ENCODE peak calls at places on chromosomes 11 and 22, in four cellular contexts. One of them, this sample, is unnamed.

GRCh38 chr11:76598426-76598839 is 72.1 kb downstream of the LRRC32 start:
- DNase-seq in mucosa of descending colon: no peak
- DNase-seq in SK-N-SH: peak
- DNase-seq in HCT116: peak
- DNase-seq in this sample: peak

GRCh38 chr11:64100345-64100744 is 64.6 kb downstream of the FLRT1 start:
- DNase-seq in HCT116: no peak
- DNase-seq in SK-N-SH: no peak
- DNase-seq in mucosa of descending colon: no peak
- DNase-seq in this sample: no peak

GRCh38 chr22:37848587-37849088 is 581 bp upstream of the EIF3L start:
- DNase-seq in mucosa of descending colon: peak
- DNase-seq in HCT116: peak
- DNase-seq in SK-N-SH: peak
- DNase-seq in this sample: no peak

GRCh38 chr22:40247976-40248375 is 70.3 kb downstream of the TNRC6B start:
- DNase-seq in mucosa of descending colon: no peak
- DNase-seq in SK-N-SH: no peak
- DNase-seq in HCT116: no peak
- DNase-seq in this sample: no peak

GRCh38 chr11:89604281-89604680 is 105.8 kb upstream of the TRIM77 start:
- DNase-seq in SK-N-SH: no peak
- DNase-seq in HCT116: no peak
- DNase-seq in mucosa of descending colon: no peak
- DNase-seq in this sample: no peak

GRCh38 chr11:115257286-115258077 is 246.7 kb downstream of the CADM1 start:
- DNase-seq in HCT116: no peak
- DNase-seq in SK-N-SH: no peak
- DNase-seq in mucosa of descending colon: no peak
- DNase-seq in this sample: no peak

GRCh38 chr11:6251120-6251733 is 8.4 kb upstream of the CCKBR start:
- DNase-seq in mucosa of descending colon: peak
- DNase-seq in HCT116: peak
- DNase-seq in SK-N-SH: peak
- DNase-seq in this sample: no peak

GRCh38 chr22:23399367-23400285 is 180.5 kb downstream of the IGLL1 start:
- DNase-seq in SK-N-SH: no peak
- DNase-seq in HCT116: no peak
- DNase-seq in mucosa of descending colon: no peak
- DNase-seq in this sample: no peak

GRCh38 chr11:126391970-126392637 is 36.6 kb downstream of the ST3GAL4 start:
- DNase-seq in mucosa of descending colon: no peak
- DNase-seq in HCT116: no peak
- DNase-seq in SK-N-SH: no peak
- DNase-seq in this sample: no peak

GRCh38 chr11:84549221-84549620 is 1077.9 kb downstream of the DLG2 start:
- DNase-seq in mucosa of descending colon: no peak
- DNase-seq in HCT116: no peak
- DNase-seq in SK-N-SH: no peak
- DNase-seq in this sample: no peak
- H3K4me3 ChIP-seq in mucosa of descending colon: no peak
- H3K4me3 ChIP-seq in HCT116: no peak
- H3K4me3 ChIP-seq in SK-N-SH: no peak
- H3K4me3 ChIP-seq in this sample: no peak

GRCh38 chr22:43183496-43184263 is 3.3 kb downstream of the TTLL12 start:
- DNase-seq in mucosa of descending colon: no peak
- DNase-seq in HCT116: no peak
- DNase-seq in SK-N-SH: no peak
- DNase-seq in this sample: no peak
- TF ChIP-seq CTCF in mucosa of descending colon: no peak
- TF ChIP-seq CTCF in HCT116: no peak
- TF ChIP-seq CTCF in SK-N-SH: no peak
- TF ChIP-seq CTCF in this sample: no peak

DNA sequence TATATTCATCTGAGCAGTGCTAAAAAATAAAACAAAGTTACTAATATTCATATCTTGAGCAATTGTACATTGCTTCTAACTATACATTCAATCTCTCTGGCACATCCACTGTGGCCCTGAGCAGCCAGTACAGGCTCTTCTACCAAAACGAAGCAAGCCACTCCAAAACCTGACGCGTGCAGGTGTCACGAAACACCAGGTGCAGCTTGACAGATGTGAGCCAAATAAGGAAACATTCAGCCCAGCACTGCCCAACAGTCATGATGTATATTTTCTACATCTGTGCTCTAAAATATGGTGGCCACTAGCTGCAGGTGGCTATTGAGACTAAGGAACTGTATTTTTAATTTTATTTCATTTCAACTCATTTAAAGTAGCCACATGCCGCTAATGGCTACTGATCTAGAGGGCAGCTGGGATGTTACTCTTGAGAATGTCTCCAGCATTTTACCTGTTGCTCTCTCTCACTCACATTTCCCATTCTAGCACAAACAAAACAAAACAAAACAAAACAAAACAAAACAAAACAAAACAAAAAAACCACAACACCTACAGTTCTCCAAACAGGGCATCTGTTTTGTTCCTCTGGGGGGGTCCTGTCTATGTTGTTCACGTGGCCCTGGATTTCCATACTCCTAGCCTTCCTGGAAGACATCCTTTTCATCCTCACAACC is 77.7 kb downstream of the LARGE1 start:
- DNase-seq in SK-N-SH: no peak
- DNase-seq in HCT116: no peak
- DNase-seq in mucosa of descending colon: no peak
- DNase-seq in this sample: no peak
- H3K4me3 ChIP-seq in SK-N-SH: no peak
- H3K4me3 ChIP-seq in HCT116: no peak
- H3K4me3 ChIP-seq in mucosa of descending colon: no peak
- H3K4me3 ChIP-seq in this sample: no peak

DNA sequence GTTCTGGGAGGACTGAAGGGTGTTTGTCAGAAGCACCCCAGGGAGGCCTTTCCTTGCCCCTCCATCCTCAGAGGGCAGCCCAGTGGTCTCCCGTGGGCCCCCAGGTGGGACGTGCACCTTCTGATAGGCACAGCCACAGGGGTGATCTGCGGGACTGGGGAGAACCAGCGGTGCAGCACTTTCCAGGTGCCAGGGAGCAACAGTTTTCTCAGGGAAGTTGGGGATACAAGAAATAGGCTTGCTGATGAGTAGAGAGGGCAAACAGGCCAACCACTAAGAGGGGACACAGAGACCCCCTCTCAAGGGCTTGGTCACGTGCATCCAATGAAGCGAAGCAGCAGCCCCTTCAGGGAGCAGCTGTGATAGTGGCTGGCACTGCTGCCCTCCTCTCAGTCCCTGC is 107.1 kb upstream of the BID start:
- DNase-seq in HCT116: no peak
- DNase-seq in SK-N-SH: no peak
- DNase-seq in mucosa of descending colon: no peak
- DNase-seq in this sample: no peak
- TF ChIP-seq CTCF in HCT116: no peak
- TF ChIP-seq CTCF in SK-N-SH: no peak
- TF ChIP-seq CTCF in mucosa of descending colon: no peak
- TF ChIP-seq CTCF in this sample: no peak

GRCh38 chr11:61104963-61105362 is 2.7 kb downstream of the CD5 start:
- DNase-seq in mucosa of descending colon: no peak
- DNase-seq in HCT116: no peak
- DNase-seq in SK-N-SH: no peak
- DNase-seq in this sample: no peak

GRCh38 chr11:61106906-61107470 is 4.7 kb downstream of the CD5 start:
- DNase-seq in HCT116: no peak
- DNase-seq in mucosa of descending colon: no peak
- DNase-seq in SK-N-SH: no peak
- DNase-seq in this sample: no peak

GRCh38 chr11:61102667-61103491 is 590 bp downstream of the CD5 start:
- DNase-seq in mucosa of descending colon: no peak
- DNase-seq in SK-N-SH: no peak
- DNase-seq in HCT116: no peak
- DNase-seq in this sample: no peak

GRCh38 chr11:61106296-61106695 is 4.0 kb downstream of the CD5 start:
- DNase-seq in mucosa of descending colon: no peak
- DNase-seq in HCT116: no peak
- DNase-seq in SK-N-SH: no peak
- DNase-seq in this sample: no peak

DNA sequence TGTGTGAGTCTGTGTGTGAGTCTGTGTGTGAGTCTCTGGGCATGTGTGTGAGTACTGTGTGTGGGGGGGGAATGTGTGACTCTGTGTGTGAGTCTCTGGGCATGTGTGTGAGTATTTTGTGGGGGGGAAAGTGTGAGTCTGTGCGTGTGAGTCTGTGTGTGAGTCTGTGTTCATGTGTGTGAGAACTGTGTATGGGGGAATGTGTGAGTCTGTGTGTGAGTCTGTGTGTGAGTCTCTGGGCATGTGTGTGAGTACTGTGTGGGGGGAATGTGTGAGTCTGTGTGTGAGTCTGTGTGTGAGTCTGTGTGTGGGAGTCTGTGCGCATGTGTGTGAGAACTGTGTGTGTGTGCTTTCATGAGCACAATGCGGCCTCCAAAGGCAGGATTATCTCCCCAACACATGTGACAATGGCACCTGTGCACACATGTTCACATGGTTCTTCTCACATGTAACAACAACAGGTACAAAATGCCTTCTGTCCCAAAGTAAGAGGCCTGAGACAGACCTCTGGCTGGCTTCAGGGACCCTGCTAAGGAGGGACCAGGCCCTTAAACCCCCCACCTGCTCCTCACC is 1.6 kb downstream of the CD5 start:
- DNase-seq in mucosa of descending colon: no peak
- DNase-seq in SK-N-SH: no peak
- DNase-seq in HCT116: no peak
- DNase-seq in this sample: no peak
- H3K4me3 ChIP-seq in mucosa of descending colon: no peak
- H3K4me3 ChIP-seq in SK-N-SH: no peak
- H3K4me3 ChIP-seq in HCT116: no peak
- H3K4me3 ChIP-seq in this sample: no peak

GRCh38 chr22:20016734-20017621 is at the start of gene ARVCF:
- DNase-seq in mucosa of descending colon: peak
- DNase-seq in SK-N-SH: peak
- DNase-seq in HCT116: peak
- DNase-seq in this sample: peak
- TF ChIP-seq CTCF in mucosa of descending colon: no peak
- TF ChIP-seq CTCF in SK-N-SH: no peak
- TF ChIP-seq CTCF in HCT116: peak
- TF ChIP-seq CTCF in this sample: no peak

DNA sequence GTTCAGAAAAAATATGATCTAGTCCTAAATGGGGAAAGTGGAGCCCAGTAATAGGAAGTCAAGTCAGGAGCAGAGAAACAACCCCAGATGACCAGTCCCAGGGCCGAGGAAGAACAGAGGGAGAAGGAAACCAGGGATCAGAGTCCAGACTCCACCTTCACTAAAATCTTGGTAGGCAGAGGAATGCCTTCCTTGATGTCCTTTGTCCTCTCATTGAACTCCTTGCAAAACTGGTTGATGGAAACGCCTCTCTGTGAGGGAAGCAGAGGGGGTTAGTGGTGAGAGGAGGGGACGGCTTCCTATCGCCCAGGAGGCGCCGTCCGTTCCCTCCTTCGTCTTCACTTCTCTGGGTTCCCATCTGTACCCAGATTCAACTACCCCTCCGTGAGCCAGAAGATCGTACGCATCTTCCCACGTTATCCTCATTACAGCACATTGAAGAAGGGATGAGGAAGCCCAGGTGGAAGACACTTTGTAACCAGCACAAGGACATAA is 592 bp downstream of the MRPL11 start:
- DNase-seq in mucosa of descending colon: no peak
- DNase-seq in HCT116: no peak
- DNase-seq in SK-N-SH: no peak
- DNase-seq in this sample: no peak
- H3K4me3 ChIP-seq in mucosa of descending colon: peak
- H3K4me3 ChIP-seq in HCT116: peak
- H3K4me3 ChIP-seq in SK-N-SH: peak
- H3K4me3 ChIP-seq in this sample: peak

GRCh38 chr11:131692961-131693360 is 322.5 kb downstream of the NTM start:
- DNase-seq in HCT116: no peak
- DNase-seq in mucosa of descending colon: no peak
- DNase-seq in SK-N-SH: no peak
- DNase-seq in this sample: no peak

GRCh38 chr11:131692151-131692550 is 321.7 kb downstream of the NTM start:
- DNase-seq in mucosa of descending colon: no peak
- DNase-seq in HCT116: no peak
- DNase-seq in SK-N-SH: no peak
- DNase-seq in this sample: no peak

GRCh38 chr11:131690776-131691557 is 320.6 kb downstream of the NTM start:
- DNase-seq in mucosa of descending colon: no peak
- DNase-seq in SK-N-SH: no peak
- DNase-seq in HCT116: no peak
- DNase-seq in this sample: peak

GRCh38 chr11:131690362-131690761 is 319.9 kb downstream of the NTM start:
- DNase-seq in SK-N-SH: no peak
- DNase-seq in HCT116: no peak
- DNase-seq in mucosa of descending colon: no peak
- DNase-seq in this sample: peak

GRCh38 chr11:131691558-131692041 is 321.2 kb downstream of the NTM start:
- DNase-seq in HCT116: no peak
- DNase-seq in SK-N-SH: peak
- DNase-seq in mucosa of descending colon: no peak
- DNase-seq in this sample: no peak
- TF ChIP-seq CTCF in HCT116: peak
- TF ChIP-seq CTCF in SK-N-SH: peak
- TF ChIP-seq CTCF in mucosa of descending colon: no peak
- TF ChIP-seq CTCF in this sample: no peak

GRCh38 chr22:36355894-36356293 is 31.9 kb downstream of the MYH9 start:
- DNase-seq in HCT116: no peak
- DNase-seq in mucosa of descending colon: no peak
- DNase-seq in SK-N-SH: no peak
- DNase-seq in this sample: no peak
- H3K4me3 ChIP-seq in HCT116: no peak
- H3K4me3 ChIP-seq in mucosa of descending colon: no peak
- H3K4me3 ChIP-seq in SK-N-SH: no peak
- H3K4me3 ChIP-seq in this sample: no peak

GRCh38 chr22:38923463-38924196 is 33.8 kb upstream of the APOBEC3A start:
- DNase-seq in HCT116: peak
- DNase-seq in mucosa of descending colon: peak
- DNase-seq in SK-N-SH: peak
- DNase-seq in this sample: peak
- TF ChIP-seq CTCF in HCT116: peak
- TF ChIP-seq CTCF in mucosa of descending colon: no peak
- TF ChIP-seq CTCF in SK-N-SH: peak
- TF ChIP-seq CTCF in this sample: no peak